ENCODE peak calls at places on chromosomes 2 and 18, in five cellular contexts. C is left lung, G is body of pancreas, Y is upper lobe of right lung, I is pancreas. D is an unnamed sample.

GRCh38 chr2:196266351-196266750 is 95.0 kb upstream of the STK17B start:
- ATAC-seq in C (no peak), G (no peak), Y (no peak), I (no peak), D (no peak)

GRCh38 chr18:3268306-3268705 is 6.4 kb downstream of the MYL12B start:
- ATAC-seq in C (no peak), G (no peak), Y (no peak), I (peak; percentile 44), D (no peak)

GRCh38 chr18:58216071-58216471 is 172.0 kb downstream of the NEDD4L start:
- ATAC-seq in C (peak; percentile 82), G (no peak), Y (peak; percentile 79), I (peak; percentile 7), D (no peak)

GRCh38 chr18:78659748-78660147 is 319.9 kb upstream of the SALL3 start:
- ATAC-seq in C (peak; percentile 39), G (no peak), Y (peak; percentile 56), I (peak; percentile 63), D (no peak)

GRCh38 chr2:31366733-31367132 is 47.8 kb downstream of the XDH start:
- ATAC-seq in C (no peak), G (no peak), Y (no peak), I (no peak), D (no peak)

GRCh38 chr18:58721586-58722160 is 50.4 kb downstream of the MALT1 start:
- ATAC-seq in C (no peak), G (no peak), Y (no peak), I (no peak), D (no peak)

GRCh38 chr2:39381653-39382052 is 55.4 kb downstream of the MAP4K3 start:
- ATAC-seq in C (no peak), G (no peak), Y (no peak), I (peak; percentile 28), D (no peak)

GRCh38 chr2:67574230-67574629 is 177.1 kb downstream of the ETAA1 start:
- ATAC-seq in C (no peak), G (no peak), Y (no peak), I (no peak), D (no peak)

GRCh38 chr18:5196253-5197031 is 615 bp downstream of the AKAIN1 start:
- ATAC-seq in C (no peak), G (no peak), Y (no peak), I (peak; percentile 56), D (no peak)

GRCh38 chr2:160632576-160632975 is 139.0 kb upstream of the RBMS1 start:
- ATAC-seq in C (no peak), G (no peak), Y (no peak), I (no peak), D (no peak)

GRCh38 chr18:11501352-11501751 is 108.0 kb upstream of the SLC35G4 start:
- ATAC-seq in C (no peak), G (no peak), Y (no peak), I (no peak), D (no peak)

GRCh38 chr18:27956001-27956400 is 220.9 kb downstream of the CDH2 start:
- ATAC-seq in C (no peak), G (no peak), Y (no peak), I (no peak), D (no peak)

GRCh38 chr18:73556904-73557303 is 590.7 kb downstream of the FBXO15 start:
- ATAC-seq in C (no peak), G (no peak), Y (no peak), I (no peak), D (no peak)

GRCh38 chr18:36950282-36950681 is 121.4 kb downstream of the KIAA1328 start:
- ATAC-seq in C (no peak), G (no peak), Y (no peak), I (no peak), D (no peak)

GRCh38 chr2:118046628-118047210 is 32.8 kb upstream of the CCDC93 start:
- ATAC-seq in C (peak; percentile 95), G (peak; percentile 80), Y (peak; percentile 68), I (peak; percentile 88), D (no peak)

GRCh38 chr2:76455910-76456309 is 745.2 kb upstream of the GCFC2 start:
- ATAC-seq in C (no peak), G (no peak), Y (no peak), I (no peak), D (no peak)

GRCh38 chr2:8677646-8678592 is 3.9 kb upstream of the ID2 start:
- ATAC-seq in C (peak; percentile 1), G (no peak), Y (peak; percentile 0), I (no peak), D (no peak)

GRCh38 chr2:166302036-166302435 is 73.7 kb downstream of the SCN9A start:
- ATAC-seq in C (no peak), G (no peak), Y (no peak), I (no peak), D (no peak)

GRCh38 chr2:181781082-181781786 is 100.9 kb upstream of the NEUROD1 start:
- ATAC-seq in C (no peak), G (no peak), Y (peak; percentile 77), I (peak; percentile 32), D (no peak)

DNA sequence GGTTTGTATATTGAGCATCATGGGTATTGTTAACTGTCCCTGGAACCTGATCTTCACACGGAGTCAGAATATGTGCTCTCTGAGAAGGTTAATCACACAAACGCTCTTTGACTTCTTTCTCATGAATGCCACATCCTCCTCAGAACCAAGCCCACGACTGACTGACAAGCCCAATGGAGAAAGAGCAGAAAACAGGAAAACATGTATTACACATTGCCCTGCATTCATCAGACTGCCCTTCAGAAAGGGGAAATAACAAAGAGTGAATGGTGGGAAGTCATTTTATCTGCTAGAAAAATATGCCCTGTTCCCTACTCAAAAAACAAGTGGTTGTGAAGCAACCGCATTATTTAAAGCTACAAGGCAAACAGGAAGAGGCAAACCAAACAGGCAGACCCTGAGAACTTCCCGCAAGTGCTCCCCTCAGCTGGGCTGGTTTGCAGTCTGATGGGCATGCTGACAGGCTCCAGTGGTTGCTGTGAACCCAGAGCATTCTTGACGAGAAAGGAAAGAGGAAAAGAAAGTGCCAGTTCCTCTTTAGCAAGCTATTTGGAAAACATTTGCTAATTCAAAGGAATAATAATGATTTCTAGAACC is 172.9 kb upstream of the SETBP1 start:
- ATAC-seq in C (peak; percentile 82), G (no peak), Y (peak; percentile 91), I (peak; percentile 12), D (peak; percentile 65)
- H3K4me3 ChIP-seq in C (no peak overlapping the region), G (no peak overlapping the region), Y (no peak overlapping the region), I (no peak overlapping the region), D (no peak overlapping the region)

DNA sequence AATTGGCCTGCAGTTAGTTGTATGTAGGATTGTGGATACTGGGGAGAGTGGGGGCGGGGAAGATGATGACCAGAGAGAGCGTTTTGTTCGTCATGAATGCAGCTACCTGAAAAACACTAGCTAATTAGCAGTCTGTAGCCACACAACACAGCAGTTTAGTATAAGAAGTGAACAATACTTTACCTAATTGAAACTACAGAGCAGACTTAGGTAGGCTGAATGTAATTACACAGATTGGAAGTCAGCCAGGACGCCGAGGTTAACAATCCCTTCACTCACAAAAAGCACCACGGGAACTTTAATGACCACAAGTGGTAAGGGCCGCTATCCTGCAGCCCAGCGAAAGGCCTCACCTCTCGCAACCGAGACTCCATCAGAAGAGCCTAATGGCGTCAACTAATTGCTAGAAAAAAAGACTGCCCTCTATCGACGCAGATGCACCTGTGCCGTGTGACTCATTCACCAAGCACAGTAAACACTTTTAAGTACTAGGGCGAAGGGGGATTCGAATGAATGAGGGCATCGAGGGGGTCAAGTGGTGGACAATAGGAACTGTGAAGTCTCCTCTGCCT is 591.0 kb downstream of the ARHGAP15 start:
- ATAC-seq in C (no peak), G (no peak), Y (no peak), I (no peak), D (no peak)
- TF ChIP-seq CTCF in C (no peak), G (no peak), Y (no peak), I (no peak), D (no peak)

GRCh38 chr18:12991839-12992216 is 666 bp downstream of the CEP192 start:
- ATAC-seq in C (no peak), G (no peak), Y (no peak), I (no peak), D (no peak)

GRCh38 chr18:12990977-12991838 is at the start of gene CEP192:
- ATAC-seq in C (peak; percentile 98), G (peak; percentile 100), Y (peak; percentile 99), I (peak; percentile 98), D (peak; percentile 100)

GRCh38 chr18:12989397-12990127 is 1.6 kb upstream of the CEP192 start:
- ATAC-seq in C (no peak), G (no peak), Y (no peak), I (no peak), D (no peak)

GRCh38 chr18:12990662-12990976 is 543 bp upstream of the CEP192 start:
- ATAC-seq in C (peak; percentile 3), G (peak; percentile 2), Y (no peak), I (peak; percentile 2), D (peak; percentile 1)

DNA sequence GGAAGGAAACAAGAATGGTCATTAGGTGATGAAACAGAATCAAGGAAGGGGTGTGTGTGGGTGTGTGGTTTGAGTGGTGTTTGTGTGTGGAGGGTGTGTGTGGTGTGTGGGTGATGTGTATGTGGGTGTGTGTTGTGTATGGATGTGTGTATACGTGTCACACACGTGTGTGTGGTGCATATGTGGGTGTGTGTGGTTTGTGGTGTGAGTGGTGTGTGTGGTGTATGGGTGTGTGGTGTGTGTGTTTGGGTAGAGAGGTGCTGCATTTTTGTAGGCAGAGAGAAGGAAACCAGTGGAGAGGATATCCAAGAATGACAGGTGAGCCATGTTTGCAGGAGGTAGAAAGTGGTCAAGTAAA is 1.1 kb upstream of the CEP192 start:
- ATAC-seq in C (no peak), G (no peak), Y (peak; percentile 1), I (no peak), D (no peak)
- H3K4me3 ChIP-seq in C (peak overlapping the region; percentile 95), G (no peak overlapping the region), Y (peak overlapping the region; percentile 77), I (no peak overlapping the region), D (no peak overlapping the region)

GRCh38 chr2:238270606-238271005 is 17.8 kb downstream of the PER2 start:
- ATAC-seq in C (no peak), G (no peak), Y (no peak), I (no peak), D (no peak)

GRCh38 chr2:238267341-238267710 is 21.1 kb downstream of the PER2 start:
- ATAC-seq in C (no peak), G (no peak), Y (no peak), I (no peak), D (no peak)

GRCh38 chr2:238269741-238270140 is 18.7 kb downstream of the PER2 start:
- ATAC-seq in C (no peak), G (no peak), Y (no peak), I (no peak), D (no peak)

GRCh38 chr2:238265605-238266004 is 22.8 kb downstream of the PER2 start:
- ATAC-seq in C (no peak), G (no peak), Y (no peak), I (no peak), D (no peak)

DNA sequence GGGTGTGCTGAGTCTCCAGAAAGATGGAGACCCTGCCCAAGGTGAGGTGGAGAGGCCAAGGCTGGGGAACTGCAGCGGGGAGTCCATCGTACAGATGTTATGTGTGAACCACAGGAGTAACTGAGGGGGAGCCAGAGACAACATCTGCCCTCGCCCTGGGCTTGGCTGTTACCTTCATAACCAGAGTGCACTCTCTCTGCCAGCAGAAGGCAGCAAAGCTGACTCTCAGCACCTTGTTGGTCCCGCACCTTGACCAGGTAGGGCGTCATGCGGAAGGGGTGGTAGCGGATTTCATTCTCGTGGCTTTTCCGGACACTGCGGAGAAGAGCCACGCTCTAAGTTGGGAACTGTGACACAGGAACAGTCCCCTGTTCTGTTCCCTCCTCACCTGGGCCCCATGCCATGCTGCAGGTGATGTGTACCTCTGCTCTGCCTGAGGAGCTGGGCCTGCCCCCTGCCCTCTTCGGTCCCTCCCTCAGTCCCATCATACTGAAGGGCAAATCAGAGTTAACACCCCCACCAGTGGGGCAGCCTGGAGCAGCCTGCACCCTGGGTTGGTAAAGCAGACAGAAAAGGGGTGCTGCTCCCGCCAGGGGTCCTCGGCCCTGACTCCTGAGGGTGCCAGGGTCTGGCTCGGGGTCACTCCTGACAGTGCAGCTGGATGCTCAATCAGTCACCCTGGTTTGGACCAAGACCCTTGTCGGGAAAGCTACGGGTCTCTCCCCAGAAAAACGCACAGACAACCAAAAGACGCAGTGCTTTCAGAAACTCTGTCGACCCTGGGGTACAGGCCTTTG is 20.3 kb downstream of the PER2 start:
- ATAC-seq in C (no peak), G (no peak), Y (no peak), I (no peak), D (no peak)
- TF ChIP-seq CTCF in C (no peak), G (no peak), Y (no peak), I (no peak), D (no peak)

D was measured in gastroesophageal sphincter.